ENCODE peak calls at places on chromosome 2, in six cellular contexts. One of them, this sample, is unnamed.

GRCh38 chr2:69138793-69139510 is 126.0 kb downstream of the ANTXR1 start:
- DNase-seq in hepatic stellate cell: peak
- DNase-seq in stimulated activated CD4-positive, alpha-beta T cell treated with anti-CD3 and anti-CD28 coated beads, Interleukin-4, amount 100 ng/mL, for 24 hours: no peak
- DNase-seq in fibroblast of lung: peak
- DNase-seq in ovary: no peak
- DNase-seq in HepG2: no peak
- DNase-seq in this sample: peak

GRCh38 chr2:75432761-75433361 is 127.9 kb downstream of the EVA1A start:
- DNase-seq in fibroblast of lung: no peak
- DNase-seq in hepatic stellate cell: no peak
- DNase-seq in ovary: no peak
- DNase-seq in stimulated activated CD4-positive, alpha-beta T cell treated with anti-CD3 and anti-CD28 coated beads, Interleukin-4, amount 100 ng/mL, for 24 hours: no peak
- DNase-seq in HepG2: no peak
- DNase-seq in this sample: peak

GRCh38 chr2:85393836-85394235 is 16.3 kb downstream of the CAPG start:
- DNase-seq in stimulated activated CD4-positive, alpha-beta T cell treated with anti-CD3 and anti-CD28 coated beads, Interleukin-4, amount 100 ng/mL, for 24 hours: no peak
- DNase-seq in HepG2: no peak
- DNase-seq in hepatic stellate cell: no peak
- DNase-seq in ovary: no peak
- DNase-seq in fibroblast of lung: peak
- DNase-seq in this sample: no peak

GRCh38 chr2:142722569-142722968 is 154.9 kb upstream of the KYNU start:
- DNase-seq in hepatic stellate cell: no peak
- DNase-seq in ovary: no peak
- DNase-seq in stimulated activated CD4-positive, alpha-beta T cell treated with anti-CD3 and anti-CD28 coated beads, Interleukin-4, amount 100 ng/mL, for 24 hours: no peak
- DNase-seq in HepG2: no peak
- DNase-seq in fibroblast of lung: peak
- DNase-seq in this sample: no peak

GRCh38 chr2:240918258-240919091 is 12.3 kb downstream of the CROCC2 start:
- DNase-seq in stimulated activated CD4-positive, alpha-beta T cell treated with anti-CD3 and anti-CD28 coated beads, Interleukin-4, amount 100 ng/mL, for 24 hours: no peak
- DNase-seq in hepatic stellate cell: no peak
- DNase-seq in ovary: peak
- DNase-seq in fibroblast of lung: no peak
- DNase-seq in HepG2: no peak
- DNase-seq in this sample: no peak

GRCh38 chr2:9771481-9772017 is 71.7 kb upstream of the TAF1B start:
- DNase-seq in fibroblast of lung: peak
- DNase-seq in ovary: no peak
- DNase-seq in HepG2: peak
- DNase-seq in hepatic stellate cell: peak
- DNase-seq in stimulated activated CD4-positive, alpha-beta T cell treated with anti-CD3 and anti-CD28 coated beads, Interleukin-4, amount 100 ng/mL, for 24 hours: no peak
- DNase-seq in this sample: peak

GRCh38 chr2:24478243-24478642 is 12.8 kb upstream of the NCOA1 start:
- DNase-seq in hepatic stellate cell: no peak
- DNase-seq in HepG2: no peak
- DNase-seq in fibroblast of lung: no peak
- DNase-seq in ovary: no peak
- DNase-seq in stimulated activated CD4-positive, alpha-beta T cell treated with anti-CD3 and anti-CD28 coated beads, Interleukin-4, amount 100 ng/mL, for 24 hours: no peak
- DNase-seq in this sample: no peak

GRCh38 chr2:180706694-180707093 is 273.7 kb upstream of the UBE2E3 start:
- DNase-seq in hepatic stellate cell: no peak
- DNase-seq in ovary: no peak
- DNase-seq in fibroblast of lung: no peak
- DNase-seq in stimulated activated CD4-positive, alpha-beta T cell treated with anti-CD3 and anti-CD28 coated beads, Interleukin-4, amount 100 ng/mL, for 24 hours: no peak
- DNase-seq in HepG2: no peak
- DNase-seq in this sample: no peak

GRCh38 chr2:215136669-215137328 is 1.6 kb downstream of the ABCA12 start:
- DNase-seq in stimulated activated CD4-positive, alpha-beta T cell treated with anti-CD3 and anti-CD28 coated beads, Interleukin-4, amount 100 ng/mL, for 24 hours: no peak
- DNase-seq in fibroblast of lung: peak
- DNase-seq in ovary: no peak
- DNase-seq in HepG2: no peak
- DNase-seq in hepatic stellate cell: no peak
- DNase-seq in this sample: no peak

GRCh38 chr2:30253873-30254691 is 22.7 kb downstream of the LBH start:
- DNase-seq in fibroblast of lung: no peak
- DNase-seq in HepG2: no peak
- DNase-seq in ovary: no peak
- DNase-seq in stimulated activated CD4-positive, alpha-beta T cell treated with anti-CD3 and anti-CD28 coated beads, Interleukin-4, amount 100 ng/mL, for 24 hours: no peak
- DNase-seq in hepatic stellate cell: no peak
- DNase-seq in this sample: no peak

GRCh38 chr2:172311921-172312345 is 115.5 kb upstream of the ITGA6 start:
- DNase-seq in ovary: no peak
- DNase-seq in HepG2: no peak
- DNase-seq in fibroblast of lung: no peak
- DNase-seq in hepatic stellate cell: no peak
- DNase-seq in stimulated activated CD4-positive, alpha-beta T cell treated with anti-CD3 and anti-CD28 coated beads, Interleukin-4, amount 100 ng/mL, for 24 hours: no peak
- DNase-seq in this sample: no peak

GRCh38 chr2:196970089-196970488 is 43.6 kb upstream of the PGAP1 start:
- DNase-seq in hepatic stellate cell: no peak
- DNase-seq in stimulated activated CD4-positive, alpha-beta T cell treated with anti-CD3 and anti-CD28 coated beads, Interleukin-4, amount 100 ng/mL, for 24 hours: no peak
- DNase-seq in fibroblast of lung: no peak
- DNase-seq in ovary: no peak
- DNase-seq in HepG2: no peak
- DNase-seq in this sample: peak

GRCh38 chr2:2663401-2664036 is 332.4 kb upstream of the MYT1L start:
- DNase-seq in HepG2: no peak
- DNase-seq in stimulated activated CD4-positive, alpha-beta T cell treated with anti-CD3 and anti-CD28 coated beads, Interleukin-4, amount 100 ng/mL, for 24 hours: no peak
- DNase-seq in hepatic stellate cell: no peak
- DNase-seq in fibroblast of lung: no peak
- DNase-seq in ovary: no peak
- DNase-seq in this sample: peak

GRCh38 chr2:99926986-99927385 is 215.4 kb downstream of the AFF3 start:
- DNase-seq in ovary: no peak
- DNase-seq in fibroblast of lung: peak
- DNase-seq in stimulated activated CD4-positive, alpha-beta T cell treated with anti-CD3 and anti-CD28 coated beads, Interleukin-4, amount 100 ng/mL, for 24 hours: no peak
- DNase-seq in hepatic stellate cell: no peak
- DNase-seq in HepG2: no peak
- DNase-seq in this sample: peak

GRCh38 chr2:204441316-204441715 is 104.0 kb upstream of the PARD3B start:
- DNase-seq in stimulated activated CD4-positive, alpha-beta T cell treated with anti-CD3 and anti-CD28 coated beads, Interleukin-4, amount 100 ng/mL, for 24 hours: no peak
- DNase-seq in fibroblast of lung: no peak
- DNase-seq in hepatic stellate cell: no peak
- DNase-seq in HepG2: no peak
- DNase-seq in ovary: no peak
- DNase-seq in this sample: no peak

GRCh38 chr2:183837157-183837556 is 712.9 kb downstream of the NUP35 start:
- DNase-seq in ovary: no peak
- DNase-seq in HepG2: no peak
- DNase-seq in fibroblast of lung: no peak
- DNase-seq in stimulated activated CD4-positive, alpha-beta T cell treated with anti-CD3 and anti-CD28 coated beads, Interleukin-4, amount 100 ng/mL, for 24 hours: no peak
- DNase-seq in hepatic stellate cell: no peak
- DNase-seq in this sample: no peak

GRCh38 chr2:166882851-166883250 is 5.4 kb upstream of the XIRP2 start:
- DNase-seq in HepG2: no peak
- DNase-seq in ovary: no peak
- DNase-seq in stimulated activated CD4-positive, alpha-beta T cell treated with anti-CD3 and anti-CD28 coated beads, Interleukin-4, amount 100 ng/mL, for 24 hours: no peak
- DNase-seq in fibroblast of lung: no peak
- DNase-seq in hepatic stellate cell: no peak
- DNase-seq in this sample: peak

GRCh38 chr2:26579025-26579722 is 62.0 kb downstream of the CIB4 start:
- DNase-seq in ovary: no peak
- DNase-seq in fibroblast of lung: no peak
- DNase-seq in HepG2: no peak
- DNase-seq in hepatic stellate cell: no peak
- DNase-seq in stimulated activated CD4-positive, alpha-beta T cell treated with anti-CD3 and anti-CD28 coated beads, Interleukin-4, amount 100 ng/mL, for 24 hours: no peak
- DNase-seq in this sample: no peak

GRCh38 chr2:217204358-217204757 is 344.5 kb upstream of the TNP1 start:
- DNase-seq in fibroblast of lung: peak
- DNase-seq in HepG2: no peak
- DNase-seq in ovary: no peak
- DNase-seq in stimulated activated CD4-positive, alpha-beta T cell treated with anti-CD3 and anti-CD28 coated beads, Interleukin-4, amount 100 ng/mL, for 24 hours: no peak
- DNase-seq in hepatic stellate cell: peak
- DNase-seq in this sample: peak

GRCh38 chr2:238904177-238904576 is 56.3 kb downstream of the TWIST2 start:
- DNase-seq in stimulated activated CD4-positive, alpha-beta T cell treated with anti-CD3 and anti-CD28 coated beads, Interleukin-4, amount 100 ng/mL, for 24 hours: no peak
- DNase-seq in fibroblast of lung: no peak
- DNase-seq in hepatic stellate cell: no peak
- DNase-seq in ovary: no peak
- DNase-seq in HepG2: no peak
- DNase-seq in this sample: no peak

GRCh38 chr2:211085056-211085680 is 528.8 kb downstream of the CPS1 start:
- DNase-seq in fibroblast of lung: peak
- DNase-seq in HepG2: peak
- DNase-seq in hepatic stellate cell: peak
- DNase-seq in stimulated activated CD4-positive, alpha-beta T cell treated with anti-CD3 and anti-CD28 coated beads, Interleukin-4, amount 100 ng/mL, for 24 hours: no peak
- DNase-seq in ovary: no peak
- DNase-seq in this sample: peak

GRCh38 chr2:128395640-128396499 is 77.2 kb upstream of the HS6ST1 start:
- DNase-seq in hepatic stellate cell: no peak
- DNase-seq in stimulated activated CD4-positive, alpha-beta T cell treated with anti-CD3 and anti-CD28 coated beads, Interleukin-4, amount 100 ng/mL, for 24 hours: no peak
- DNase-seq in fibroblast of lung: no peak
- DNase-seq in HepG2: no peak
- DNase-seq in ovary: no peak
- DNase-seq in this sample: peak

GRCh38 chr2:69581774-69582581 is 61.6 kb downstream of the AAK1 start:
- DNase-seq in ovary: no peak
- DNase-seq in stimulated activated CD4-positive, alpha-beta T cell treated with anti-CD3 and anti-CD28 coated beads, Interleukin-4, amount 100 ng/mL, for 24 hours: no peak
- DNase-seq in hepatic stellate cell: peak
- DNase-seq in fibroblast of lung: no peak
- DNase-seq in HepG2: peak
- DNase-seq in this sample: peak